ENCODE peak calls at places on chromosomes 2 and 18, in five cellular contexts. N, M, S, U and J are unnamed samples.

GRCh38 chr18:59617468-59617932 is 79.7 kb downstream of the CCBE1 start:
- DNase-seq in N (no peak), M (no peak), S (no peak), U (no peak), J (no peak)

GRCh38 chr18:48490641-48491040 is 48.2 kb upstream of the CTIF start:
- DNase-seq in N (no peak), M (no peak), S (no peak), U (no peak), J (no peak)

GRCh38 chr2:41928593-41928992 is 119.2 kb upstream of the PKDCC start:
- DNase-seq in N (no peak), M (no peak), S (no peak), U (peak; percentile 74), J (no peak)

GRCh38 chr2:16069933-16070647 is 129.7 kb downstream of the MYCN start:
- DNase-seq in N (no peak), M (no peak), S (no peak), U (no peak), J (no peak)

GRCh38 chr18:30970201-30970816 is 72.2 kb downstream of the DSC3 start:
- DNase-seq in N (peak; percentile 7), M (no peak), S (no peak), U (peak; percentile 16), J (peak; percentile 57)

GRCh38 chr18:62128157-62128556 is 58.7 kb downstream of the PIGN start:
- DNase-seq in N (no peak), M (no peak), S (no peak), U (no peak), J (peak; percentile 62)

GRCh38 chr2:28583899-28584553 is 88.2 kb downstream of the PLB1 start:
- DNase-seq in N (peak; percentile 77), M (peak; percentile 85), S (no peak), U (peak; percentile 96), J (no peak)

GRCh38 chr2:58135861-58136260 is 89.3 kb downstream of the VRK2 start:
- DNase-seq in N (no peak), M (no peak), S (no peak), U (no peak), J (no peak)

GRCh38 chr18:8898990-8899389 is 193.6 kb downstream of the MTCL1 start:
- DNase-seq in N (no peak), M (no peak), S (no peak), U (no peak), J (no peak)